ENCODE peak calls at places on chromosomes 7 and 10, in four cellular contexts. One of them, this sample, is unnamed.

GRCh38 chr7:132309102-132309805 is 267.0 kb downstream of the PLXNA4 start:
- DNase-seq in NCI-H1092 treated with DMSO at 0.1 percent for 48 hours: no peak
- DNase-seq in DMS153: no peak
- DNase-seq in nephron progenitor cell: no peak
- DNase-seq in this sample: no peak

GRCh38 chr7:135831451-135832220 is 83.0 kb upstream of the FAM180A start:
- DNase-seq in NCI-H1092 treated with DMSO at 0.1 percent for 48 hours: no peak
- DNase-seq in DMS153: no peak
- DNase-seq in nephron progenitor cell: no peak
- DNase-seq in this sample: no peak

GRCh38 chr7:159209429-159209828 is 64.8 kb upstream of the VIPR2 start:
- DNase-seq in NCI-H1092 treated with DMSO at 0.1 percent for 48 hours: no peak
- DNase-seq in DMS153: no peak
- DNase-seq in nephron progenitor cell: no peak
- DNase-seq in this sample: no peak

GRCh38 chr7:30252885-30253795 is 31.3 kb upstream of the ZNRF2 start:
- DNase-seq in NCI-H1092 treated with DMSO at 0.1 percent for 48 hours: peak; percentile 52
- DNase-seq in DMS153: peak; percentile 55
- DNase-seq in nephron progenitor cell: no peak
- DNase-seq in this sample: peak; percentile 78

GRCh38 chr7:47721670-47722069 is 139.8 kb upstream of the TNS3 start:
- DNase-seq in NCI-H1092 treated with DMSO at 0.1 percent for 48 hours: no peak
- DNase-seq in DMS153: no peak
- DNase-seq in nephron progenitor cell: no peak
- DNase-seq in this sample: no peak

GRCh38 chr10:99958287-99958686 is 51.5 kb downstream of the DNMBP start:
- DNase-seq in NCI-H1092 treated with DMSO at 0.1 percent for 48 hours: no peak
- DNase-seq in DMS153: no peak
- DNase-seq in nephron progenitor cell: no peak
- DNase-seq in this sample: no peak

GRCh38 chr7:155533120-155533826 is 13.1 kb downstream of the CNPY1 start:
- DNase-seq in NCI-H1092 treated with DMSO at 0.1 percent for 48 hours: peak; percentile 42
- DNase-seq in DMS153: no peak
- DNase-seq in nephron progenitor cell: peak; percentile 39
- DNase-seq in this sample: no peak

GRCh38 chr7:114645451-114645850 is 230.8 kb downstream of the FOXP2 start:
- DNase-seq in NCI-H1092 treated with DMSO at 0.1 percent for 48 hours: peak; percentile 47
- DNase-seq in DMS153: peak; percentile 41
- DNase-seq in nephron progenitor cell: no peak
- DNase-seq in this sample: no peak

GRCh38 chr7:143381427-143382125 is 431 bp downstream of the ZYX start:
- DNase-seq in NCI-H1092 treated with DMSO at 0.1 percent for 48 hours: no peak
- DNase-seq in DMS153: no peak
- DNase-seq in nephron progenitor cell: peak; percentile 43
- DNase-seq in this sample: peak; percentile 72

GRCh38 chr7:91941450-91941849 is 788 bp downstream of the AKAP9 start:
- DNase-seq in NCI-H1092 treated with DMSO at 0.1 percent for 48 hours: peak; percentile 64
- DNase-seq in DMS153: no peak
- DNase-seq in nephron progenitor cell: peak; percentile 17
- DNase-seq in this sample: peak; percentile 56

GRCh38 chr7:137648166-137648565 is 198.6 kb downstream of the DGKI start:
- DNase-seq in NCI-H1092 treated with DMSO at 0.1 percent for 48 hours: no peak
- DNase-seq in DMS153: no peak
- DNase-seq in nephron progenitor cell: no peak
- DNase-seq in this sample: no peak

GRCh38 chr7:116443646-116444045 is 55.9 kb upstream of the CAV2 start:
- DNase-seq in NCI-H1092 treated with DMSO at 0.1 percent for 48 hours: peak; percentile 15
- DNase-seq in DMS153: no peak
- DNase-seq in nephron progenitor cell: no peak
- DNase-seq in this sample: no peak

GRCh38 chr7:130673066-130673465 is 4.5 kb upstream of the COPG2 start:
- DNase-seq in NCI-H1092 treated with DMSO at 0.1 percent for 48 hours: no peak
- DNase-seq in DMS153: no peak
- DNase-seq in nephron progenitor cell: no peak
- DNase-seq in this sample: no peak

GRCh38 chr10:30538086-30538485 is 91.5 kb downstream of the LYZL2 start:
- DNase-seq in NCI-H1092 treated with DMSO at 0.1 percent for 48 hours: no peak
- DNase-seq in DMS153: no peak
- DNase-seq in nephron progenitor cell: no peak
- DNase-seq in this sample: no peak

GRCh38 chr10:8035641-8036520 is 18.6 kb upstream of the GATA3 start:
- DNase-seq in NCI-H1092 treated with DMSO at 0.1 percent for 48 hours: no peak
- DNase-seq in DMS153: no peak
- DNase-seq in nephron progenitor cell: peak; percentile 28
- DNase-seq in this sample: no peak

GRCh38 chr10:34713875-34714274 is 101.2 kb downstream of the PARD3 start:
- DNase-seq in NCI-H1092 treated with DMSO at 0.1 percent for 48 hours: no peak
- DNase-seq in DMS153: no peak
- DNase-seq in nephron progenitor cell: no peak
- DNase-seq in this sample: no peak

GRCh38 chr7:115113776-115114175 is 191.9 kb downstream of the MDFIC start:
- DNase-seq in NCI-H1092 treated with DMSO at 0.1 percent for 48 hours: no peak
- DNase-seq in DMS153: no peak
- DNase-seq in nephron progenitor cell: no peak
- DNase-seq in this sample: peak; percentile 69

GRCh38 chr7:50356212-50356944 is 51.9 kb downstream of the IKZF1 start:
- DNase-seq in NCI-H1092 treated with DMSO at 0.1 percent for 48 hours: no peak
- DNase-seq in DMS153: no peak
- DNase-seq in nephron progenitor cell: no peak
- DNase-seq in this sample: no peak

GRCh38 chr7:70218006-70218405 is 619.7 kb downstream of the AUTS2 start:
- DNase-seq in NCI-H1092 treated with DMSO at 0.1 percent for 48 hours: no peak
- DNase-seq in DMS153: no peak
- DNase-seq in nephron progenitor cell: no peak
- DNase-seq in this sample: no peak

GRCh38 chr7:103797647-103798307 is 191.7 kb downstream of the RELN start:
- DNase-seq in NCI-H1092 treated with DMSO at 0.1 percent for 48 hours: no peak
- DNase-seq in DMS153: no peak
- DNase-seq in nephron progenitor cell: no peak
- DNase-seq in this sample: no peak

GRCh38 chr10:71522438-71523144 is 125.9 kb downstream of the CDH23 start:
- DNase-seq in NCI-H1092 treated with DMSO at 0.1 percent for 48 hours: no peak
- DNase-seq in DMS153: no peak
- DNase-seq in nephron progenitor cell: no peak
- DNase-seq in this sample: no peak

GRCh38 chr10:46550795-46551700 is 5.4 kb downstream of the GPRIN2 start:
- DNase-seq in NCI-H1092 treated with DMSO at 0.1 percent for 48 hours: no peak
- DNase-seq in DMS153: no peak
- DNase-seq in nephron progenitor cell: peak; percentile 1
- DNase-seq in this sample: no peak

GRCh38 chr7:154409703-154410311 is 357.6 kb downstream of the DPP6 start:
- DNase-seq in NCI-H1092 treated with DMSO at 0.1 percent for 48 hours: no peak
- DNase-seq in DMS153: no peak
- DNase-seq in nephron progenitor cell: peak; percentile 68
- DNase-seq in this sample: no peak